ENCODE peak calls at places on chromosomes 12 and 14, in four cellular contexts. B is breast epithelium; F is stimulated activated effector memory CD8-positive, alpha-beta T cell treated with anti-CD3 and anti-CD28 coated beads, Interleukin-12 subunit alpha, Interleukin-12 subunit beta, amount 100 ng/mL, for 72 hours; H is NCI-H345. W is an unnamed sample.

GRCh38 chr12:122064780-122065588 is 13.6 kb upstream of the MLXIP start:
- DNase-seq in B (no peak), F (no peak), H (peak; percentile 34), W (no peak)

GRCh38 chr14:80607430-80608200 is 333.9 kb downstream of the CEP128 start:
- DNase-seq in B (no peak), F (no peak), H (no peak), W (no peak)

GRCh38 chr12:53954694-53955035 is at the start of gene HOXC12:
- DNase-seq in B (no peak), F (no peak), H (no peak), W (no peak)

GRCh38 chr12:124500232-124501079 is 67.0 kb downstream of the NCOR2 start:
- DNase-seq in B (peak; percentile 79), F (no peak), H (no peak), W (no peak)

GRCh38 chr14:103391048-103391447 is 5.8 kb downstream of the MARK3 start:
- DNase-seq in B (no peak), F (no peak), H (peak; percentile 4), W (peak; percentile 34)

GRCh38 chr12:130137141-130138018 is 24.9 kb upstream of the FZD10 start:
- DNase-seq in B (no peak), F (no peak), H (peak; percentile 82), W (no peak)

GRCh38 chr14:57983235-57983634 is 117.3 kb upstream of the SLC35F4 start:
- DNase-seq in B (no peak), F (no peak), H (no peak), W (no peak)

GRCh38 chr12:132319359-132319950 is 9.9 kb downstream of the GALNT9 start:
- DNase-seq in B (no peak), F (no peak), H (no peak), W (no peak)

GRCh38 chr12:6698352-6699046 is 2.1 kb downstream of the PIANP start:
- DNase-seq in B (no peak), F (no peak), H (no peak), W (no peak)

GRCh38 chr12:51820721-51821422 is 27.6 kb downstream of the FIGNL2 start:
- DNase-seq in B (peak; percentile 36), F (peak; percentile 76), H (peak; percentile 86), W (peak; percentile 80)

GRCh38 chr12:94712852-94713545 is 62.6 kb upstream of the TMCC3 start:
- DNase-seq in B (no peak), F (no peak), H (no peak), W (no peak)

GRCh38 chr12:69007858-69008314 is 74.9 kb upstream of the CPM start:
- DNase-seq in B (no peak), F (no peak), H (peak; percentile 51), W (no peak)

GRCh38 chr12:94714378-94714777 is 64.0 kb upstream of the TMCC3 start:
- DNase-seq in B (no peak), F (no peak), H (no peak), W (no peak)

GRCh38 chr12:130661501-130662255 is 54.4 kb downstream of the RIMBP2 start:
- DNase-seq in B (no peak), F (no peak), H (no peak), W (no peak)

GRCh38 chr12:47207005-47207717 is 127.4 kb upstream of the AMIGO2 start:
- DNase-seq in B (no peak), F (no peak), H (no peak), W (peak; percentile 62)